ENCODE peak calls at places on chromosomes 1 and 21, in ten cellular contexts. V, J, A, S, B, W, P, Q, L and K are unnamed samples.

GRCh38 chr1:6507037-6507428 is 15.6 kb upstream of the PLEKHG5 start:
- DNase-seq in V (no peak), J (no peak), A (no peak), S (no peak), B (no peak), W (no peak), P (no peak), Q (no peak), L (no peak), K (no peak)

GRCh38 chr1:40315795-40316594 is 1.1 kb downstream of the COL9A2 start:
- DNase-seq in V (no peak), J (no peak), A (no peak), S (peak), B (no peak), W (peak), P (no peak), Q (no peak), L (peak), K (no peak)

GRCh38 chr1:156504062-156504813 is 3.7 kb upstream of the MEF2D start:
- DNase-seq in V (no peak), J (no peak), A (no peak), S (no peak), B (no peak), W (no peak), P (no peak), Q (no peak), L (no peak), K (no peak)

GRCh38 chr1:231806623-231807470 is 180.3 kb downstream of the DISC1 start:
- DNase-seq in V (no peak), J (peak), A (peak), S (peak), B (no peak), W (no peak), P (peak), Q (peak), L (peak), K (peak)

GRCh38 chr1:234980657-234981396 is 147.8 kb downstream of the TOMM20 start:
- DNase-seq in V (peak), J (peak), A (peak), S (peak), B (peak), W (peak), P (peak), Q (peak), L (no peak), K (no peak)

GRCh38 chr1:85330711-85331290 is 54.4 kb upstream of the BCL10 start:
- DNase-seq in V (no peak), J (peak), A (no peak), S (no peak), B (no peak), W (no peak), P (peak), Q (peak), L (no peak), K (no peak)

GRCh38 chr1:107669996-107670395 is 295.0 kb downstream of the VAV3 start:
- DNase-seq in V (no peak), J (peak), A (no peak), S (no peak), B (no peak), W (no peak), P (peak), Q (peak), L (peak), K (no peak)

GRCh38 chr1:64983110-64983509 is 16.8 kb upstream of the JAK1 start:
- DNase-seq in V (no peak), J (peak), A (no peak), S (no peak), B (no peak), W (no peak), P (peak), Q (no peak), L (no peak), K (no peak)

GRCh38 chr1:116374340-116375164 is 1.5 kb downstream of the ATP1A1 start:
- DNase-seq in V (no peak), J (peak), A (no peak), S (no peak), B (no peak), W (peak), P (no peak), Q (no peak), L (no peak), K (no peak)

GRCh38 chr21:14740692-14741091 is 194.6 kb upstream of the SAMSN1 start:
- DNase-seq in V (no peak), J (no peak), A (no peak), S (no peak), B (no peak), W (no peak), P (peak), Q (no peak), L (no peak), K (no peak)

GRCh38 chr1:39214998-39215873 is 10.7 kb downstream of the MACF1 start:
- DNase-seq in V (no peak), J (peak), A (peak), S (peak), B (peak), W (no peak), P (no peak), Q (no peak), L (no peak), K (peak)

GRCh38 chr1:41882068-41882477 is 36.6 kb downstream of the HIVEP3 start:
- DNase-seq in V (no peak), J (peak), A (no peak), S (no peak), B (no peak), W (no peak), P (no peak), Q (no peak), L (peak), K (no peak)

GRCh38 chr1:206508956-206509355 is 1.6 kb downstream of the RASSF5 start:
- DNase-seq in V (no peak), J (peak), A (no peak), S (no peak), B (no peak), W (no peak), P (peak), Q (peak), L (no peak), K (no peak)

GRCh38 chr21:31795992-31796391 is 64.1 kb upstream of the SCAF4 start:
- DNase-seq in V (no peak), J (no peak), A (no peak), S (no peak), B (no peak), W (no peak), P (peak), Q (no peak), L (no peak), K (no peak)

GRCh38 chr1:165890684-165891083 is 63.3 kb downstream of the UCK2 start:
- DNase-seq in V (no peak), J (no peak), A (no peak), S (no peak), B (no peak), W (no peak), P (peak), Q (no peak), L (no peak), K (no peak)

GRCh38 chr1:32744063-32744410 is 41.5 kb upstream of the SYNC start:
- DNase-seq in V (no peak), J (no peak), A (no peak), S (no peak), B (no peak), W (no peak), P (no peak), Q (no peak), L (no peak), K (no peak)

GRCh38 chr1:79777481-79778219 is 771.1 kb upstream of the ADGRL4 start:
- DNase-seq in V (no peak), J (no peak), A (no peak), S (no peak), B (no peak), W (no peak), P (no peak), Q (no peak), L (no peak), K (peak)

GRCh38 chr1:3770047-3770765 is 2.3 kb upstream of the SMIM1 start:
- DNase-seq in V (no peak), J (no peak), A (no peak), S (no peak), B (no peak), W (no peak), P (no peak), Q (no peak), L (no peak), K (no peak)

GRCh38 chr1:66172272-66172671 is 361.7 kb upstream of the SGIP1 start:
- DNase-seq in V (no peak), J (no peak), A (no peak), S (no peak), B (no peak), W (no peak), P (no peak), Q (no peak), L (no peak), K (no peak)

GRCh38 chr1:177487481-177487880 is 316.7 kb downstream of the BRINP2 start:
- DNase-seq in V (no peak), J (no peak), A (no peak), S (no peak), B (no peak), W (no peak), P (no peak), Q (no peak), L (no peak), K (no peak)

GRCh38 chr1:201593200-201593828 is 54.4 kb downstream of the NAV1 start:
- DNase-seq in V (peak), J (peak), A (no peak), S (no peak), B (no peak), W (no peak), P (peak), Q (peak), L (no peak), K (no peak)

GRCh38 chr1:244053831-244054230 is 2.7 kb downstream of the ZBTB18 start:
- DNase-seq in V (no peak), J (no peak), A (no peak), S (no peak), B (no peak), W (no peak), P (no peak), Q (no peak), L (no peak), K (no peak)

GRCh38 chr1:54681396-54681795 is 34.3 kb upstream of the TTC4 start:
- DNase-seq in V (no peak), J (no peak), A (no peak), S (no peak), B (no peak), W (no peak), P (no peak), Q (no peak), L (peak), K (no peak)

GRCh38 chr1:156091610-156092009 is 9.3 kb upstream of the MEX3A start:
- DNase-seq in V (no peak), J (no peak), A (no peak), S (no peak), B (no peak), W (no peak), P (no peak), Q (no peak), L (no peak), K (no peak)

GRCh38 chr1:217911908-217912307 is 280.8 kb downstream of the SPATA17 start:
- DNase-seq in V (no peak), J (no peak), A (no peak), S (no peak), B (no peak), W (no peak), P (no peak), Q (no peak), L (no peak), K (no peak)